ENCODE peak calls at places on chromosomes 1 and 21, in four cellular contexts. W is HEK293T, Y is K562, D is HepG2. I is an unnamed sample.
A peak's percentile ranks its signal among the peaks of the same experiment; 100 is the strongest.

GRCh38 chr1:232138044-232138443 is 491.9 kb downstream of the SIPA1L2 start:
- DNase-seq in D (no peak), W (no peak), Y (no peak), I (no peak)

GRCh38 chr1:92949937-92950817 is 11.1 kb downstream of the DIPK1A start:
- DNase-seq in Y (no peak), W (no peak), D (no peak), I (no peak)

GRCh38 chr1:11736746-11737639 is 1.1 kb downstream of the AGTRAP start:
- DNase-seq in Y (peak; percentile 47), W (peak; percentile 34), D (peak; percentile 65), I (peak; percentile 46)

GRCh38 chr1:35448344-35448801 is 108.8 kb downstream of the KIAA0319L start:
- DNase-seq in D (peak; percentile 39), Y (no peak), W (no peak), I (no peak)

GRCh38 chr1:185453496-185454192 is 136.6 kb upstream of the IVNS1ABP start:
- DNase-seq in Y (no peak), W (no peak), D (no peak), I (no peak)

GRCh38 chr1:210292276-210292851 is 36.3 kb upstream of the HHAT start:
- DNase-seq in D (no peak), Y (peak; percentile 26), W (peak; percentile 75), I (peak; percentile 84)

GRCh38 chr1:184930645-184931044 is 43.7 kb downstream of the NIBAN1 start:
- DNase-seq in Y (no peak), D (no peak), W (peak; percentile 44), I (no peak)

GRCh38 chr1:11051781-11052510 is 4.9 kb upstream of the MASP2 start:
- DNase-seq in Y (no peak), D (no peak), W (no peak), I (no peak)

GRCh38 chr1:221991221-221991620 is 249.3 kb upstream of the DUSP10 start:
- DNase-seq in D (no peak), W (no peak), Y (no peak), I (no peak)

GRCh38 chr1:51622455-51622913 is 5.6 kb downstream of the OSBPL9 start:
- DNase-seq in Y (peak; percentile 70), D (peak; percentile 66), W (peak; percentile 34), I (no peak)

GRCh38 chr1:229148041-229148671 is 122.8 kb upstream of the RAB4A start:
- DNase-seq in D (peak; percentile 94), Y (peak; percentile 67), W (peak; percentile 48), I (peak; percentile 41)

GRCh38 chr1:15352122-15352957 is 57.3 kb upstream of the EFHD2 start:
- DNase-seq in D (peak; percentile 80), Y (peak; percentile 56), W (peak; percentile 20), I (no peak)

GRCh38 chr21:25176637-25177412 is 430.5 kb downstream of the MRPL39 start:
- DNase-seq in Y (no peak), D (no peak), W (no peak), I (no peak)

GRCh38 chr1:182595641-182596240 is 6.7 kb upstream of the RNASEL start:
- DNase-seq in Y (peak; percentile 76), W (peak; percentile 82), D (peak; percentile 30), I (peak; percentile 84)

GRCh38 chr1:218346391-218347204 is 1.5 kb downstream of the TGFB2 start:
- DNase-seq in Y (no peak), D (no peak), W (no peak), I (peak; percentile 22)

GRCh38 chr1:68016364-68016763 is 34.1 kb downstream of the DIRAS3 start:
- DNase-seq in D (no peak), Y (no peak), W (no peak), I (no peak)

GRCh38 chr1:156387899-156388813 is 19.1 kb downstream of the RHBG start:
- DNase-seq in W (no peak), Y (no peak), D (peak; percentile 61), I (peak; percentile 70)

GRCh38 chr1:178353524-178353923 is 143.2 kb downstream of the CLEC20A start:
- DNase-seq in D (no peak), W (no peak), Y (no peak), I (no peak)

GRCh38 chr21:45347048-45347711 is 57.8 kb upstream of the COL18A1 start:
- DNase-seq in Y (no peak), D (no peak), W (no peak), I (peak; percentile 47)

GRCh38 chr1:223487514-223488259 is 94.5 kb downstream of the CCDC185 start:
- DNase-seq in W (no peak), Y (no peak), D (no peak), I (no peak)

DNA sequence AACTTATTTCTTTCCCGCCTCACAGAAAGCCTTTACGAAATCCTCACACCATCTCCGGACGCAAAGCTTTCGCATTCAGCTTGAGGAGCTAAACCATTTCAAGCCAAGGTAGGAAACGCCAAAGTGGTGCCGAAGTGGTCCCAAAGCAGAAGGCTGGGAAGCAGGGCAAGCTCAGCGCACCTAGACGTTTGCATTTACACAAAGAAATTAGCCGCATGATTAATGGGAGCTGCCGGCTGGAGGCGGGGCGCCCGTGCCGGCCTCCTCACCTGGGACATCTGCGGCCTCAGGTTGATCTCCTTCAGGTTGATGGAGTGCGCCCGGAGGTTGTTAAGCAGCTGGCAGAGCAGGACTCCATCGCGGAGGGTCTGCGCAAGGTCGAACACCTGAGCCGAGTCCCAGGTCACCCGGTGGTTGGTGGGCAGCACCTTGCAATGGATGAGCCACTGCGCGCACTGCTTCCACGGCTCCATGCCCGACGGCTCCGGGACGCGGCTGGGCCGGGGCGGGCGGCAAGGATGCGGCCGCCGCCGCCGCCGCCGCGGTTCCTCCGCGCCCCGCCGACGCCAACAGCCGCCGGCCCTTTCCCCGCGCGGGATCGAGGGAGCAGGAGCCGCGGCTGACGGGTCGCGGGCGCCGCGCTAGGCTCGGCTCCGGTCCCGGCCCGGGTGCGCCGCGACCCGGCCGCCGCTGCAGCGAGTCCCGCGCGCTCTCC is 426 bp downstream of the VAV3 start:
- DNase-seq in Y (no peak), D (no peak), W (no peak), I (peak; percentile 68)
- TF ChIP-seq ELF4 in Y (no peak), D (no peak), W (no peak), I (no peak)

DNA sequence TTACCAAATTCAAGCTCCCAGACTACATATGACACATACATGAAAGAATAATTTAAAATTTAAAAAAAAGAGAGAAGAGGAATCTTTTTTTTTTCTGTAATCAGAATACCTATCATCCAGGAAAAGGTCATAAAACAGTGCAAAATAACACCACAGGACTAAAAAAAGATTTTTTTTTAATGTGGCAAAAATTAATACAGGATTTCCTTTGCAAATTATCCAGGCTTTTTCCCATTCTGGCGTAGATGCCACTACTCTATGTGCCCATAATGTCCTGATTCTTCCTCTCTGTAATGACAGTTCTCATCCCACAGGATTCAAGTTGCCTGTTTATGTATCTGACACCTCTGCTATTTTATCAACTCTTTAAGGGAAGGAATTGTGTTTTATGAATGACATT is 429.6 kb downstream of the SMYD3 start:
- DNase-seq in D (no peak), Y (no peak), W (no peak), I (no peak)
- TF ChIP-seq ELF4 in D (no peak), Y (no peak), W (no peak), I (no peak)

GRCh38 chr1:202016022-202016624 is 5.7 kb downstream of the ELF3 start:
- DNase-seq in W (no peak), Y (no peak), D (no peak), I (no peak)

GRCh38 chr1:202017385-202018225 is 7.2 kb downstream of the ELF3 start:
- DNase-seq in Y (peak; percentile 62), W (no peak), D (no peak), I (no peak)

GRCh38 chr1:202016717-202017384 is 6.5 kb downstream of the ELF3 start:
- DNase-seq in W (no peak), Y (no peak), D (no peak), I (no peak)

GRCh38 chr1:202018226-202018475 is 7.8 kb downstream of the ELF3 start:
- DNase-seq in D (no peak), W (no peak), Y (no peak), I (no peak)

GRCh38 chr1:202018476-202019234 is 8.3 kb downstream of the ELF3 start:
- DNase-seq in D (peak; percentile 85), W (no peak), Y (peak; percentile 92), I (no peak)
- TF ChIP-seq ELF4 in D (no peak), W (no peak), Y (peak; percentile 72), I (no peak)

DNA sequence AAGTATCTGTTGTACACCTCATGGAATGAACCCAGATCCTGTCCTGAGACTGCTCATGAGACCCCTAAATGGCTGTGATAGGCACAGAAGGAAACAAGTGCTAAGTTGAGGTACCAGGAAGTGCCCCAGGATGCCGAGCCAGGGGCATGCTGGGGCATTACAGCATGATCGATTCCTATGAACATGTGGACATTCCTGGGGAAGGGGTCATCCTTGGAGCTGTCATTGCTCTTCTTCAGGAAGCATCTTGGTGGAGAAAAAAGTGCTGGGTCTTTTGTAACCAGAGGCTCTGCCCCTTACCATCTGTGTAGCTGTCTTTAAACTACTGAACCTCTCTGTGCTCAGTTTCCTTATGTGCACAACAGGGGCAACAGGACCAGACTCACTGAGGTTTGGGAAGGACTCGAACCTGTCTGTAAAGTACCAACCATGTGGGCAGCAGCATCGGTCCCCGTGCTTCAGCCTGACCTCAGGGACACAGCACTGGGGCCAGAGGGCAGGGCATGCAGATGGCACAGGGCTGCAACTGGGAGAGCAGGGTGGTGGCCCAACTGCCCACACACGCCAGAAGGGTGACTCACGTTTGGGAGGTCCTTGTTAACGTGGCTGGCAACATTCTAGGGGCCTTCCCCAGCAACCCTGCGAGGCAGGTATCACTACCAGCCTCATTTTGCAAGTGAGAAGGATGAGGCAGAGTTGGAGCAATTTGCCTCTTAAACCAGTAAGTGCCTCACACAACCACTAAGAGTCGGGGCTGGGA is 142.3 kb upstream of the EDN2 start:
- DNase-seq in Y (no peak), D (no peak), W (no peak), I (no peak)
- TF ChIP-seq ELF4 in Y (no peak), D (no peak), W (no peak), I (no peak)

GRCh38 chr1:117147856-117148588 is 26.5 kb upstream of the TRIM45 start:
- DNase-seq in Y (no peak), W (peak; percentile 39), D (no peak), I (no peak)
- TF ChIP-seq ELF4 in Y (no peak), W (no peak), D (no peak), I (no peak)

GRCh38 chr21:14070049-14070893 is 140.5 kb downstream of the LIPI start:
- DNase-seq in Y (no peak), W (no peak), D (no peak), I (no peak)

GRCh38 chr21:14073615-14074014 is 137.1 kb downstream of the LIPI start:
- DNase-seq in W (no peak), Y (no peak), D (no peak), I (no peak)

GRCh38 chr21:14072761-14073535 is 137.8 kb downstream of the LIPI start:
- DNase-seq in Y (no peak), D (no peak), W (no peak), I (no peak)

GRCh38 chr21:14071902-14072734 is 138.6 kb downstream of the LIPI start:
- DNase-seq in W (no peak), D (no peak), Y (no peak), I (no peak)

DNA sequence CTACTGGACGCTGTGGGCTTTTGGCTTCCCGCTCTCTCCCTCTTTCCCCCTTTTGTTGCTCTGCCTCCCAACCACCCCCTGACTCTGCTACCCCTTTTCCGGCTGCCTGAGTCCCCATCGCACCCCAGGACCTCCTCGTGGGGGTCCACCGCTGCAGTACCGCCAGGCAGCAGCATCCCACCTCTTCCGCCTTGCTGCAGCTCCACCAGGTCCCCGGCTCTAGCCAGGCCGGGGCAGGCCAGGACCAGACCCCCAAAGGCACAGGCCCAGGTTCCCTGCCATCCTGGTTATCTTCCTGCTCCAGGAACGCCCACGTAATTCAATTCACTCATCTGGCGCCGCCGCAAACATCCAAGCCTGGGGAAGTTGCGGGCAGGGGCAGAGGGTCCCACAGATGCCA is 139.8 kb downstream of the LIPI start:
- DNase-seq in W (no peak), Y (no peak), D (no peak), I (no peak)
- TF ChIP-seq ELF4 in W (no peak), Y (no peak), D (no peak), I (no peak)

GRCh38 chr1:195019385-195019784 is 1588.9 kb downstream of the KCNT2 start:
- DNase-seq in W (no peak), Y (no peak), D (no peak), I (no peak)
- TF ChIP-seq ELF4 in W (no peak), Y (no peak), D (no peak), I (no peak)

I was measured in WTC11.